ENCODE peak calls at places on chromosomes 7 and 10, in four cellular contexts. One of them, this sample, is unnamed.

GRCh38 chr7:123643495-123644428 is 11.9 kb upstream of the LMOD2 start:
- DNase-seq in upper lobe of left lung: no peak
- DNase-seq in fibroblast of gingiva: peak
- DNase-seq in HuH-7: peak
- DNase-seq in this sample: peak

GRCh38 chr10:127040756-127041155 is 135.5 kb downstream of the DOCK1 start:
- DNase-seq in fibroblast of gingiva: no peak
- DNase-seq in upper lobe of left lung: no peak
- DNase-seq in HuH-7: no peak
- DNase-seq in this sample: no peak

GRCh38 chr10:12539350-12540164 is 190.2 kb downstream of the CAMK1D start:
- DNase-seq in upper lobe of left lung: no peak
- DNase-seq in HuH-7: no peak
- DNase-seq in fibroblast of gingiva: peak
- DNase-seq in this sample: no peak

GRCh38 chr10:124044143-124044862 is 49.1 kb downstream of the CHST15 start:
- DNase-seq in fibroblast of gingiva: no peak
- DNase-seq in HuH-7: no peak
- DNase-seq in upper lobe of left lung: peak
- DNase-seq in this sample: no peak

GRCh38 chr7:129122751-129123516 is 21.6 kb upstream of the TSPAN33 start:
- DNase-seq in HuH-7: no peak
- DNase-seq in upper lobe of left lung: no peak
- DNase-seq in fibroblast of gingiva: no peak
- DNase-seq in this sample: no peak

GRCh38 chr7:28572321-28573058 is 160.2 kb downstream of the CREB5 start:
- DNase-seq in HuH-7: no peak
- DNase-seq in upper lobe of left lung: no peak
- DNase-seq in fibroblast of gingiva: no peak
- DNase-seq in this sample: peak

GRCh38 chr7:45585628-45586027 is 11.5 kb downstream of the ADCY1 start:
- DNase-seq in HuH-7: no peak
- DNase-seq in upper lobe of left lung: no peak
- DNase-seq in fibroblast of gingiva: no peak
- DNase-seq in this sample: no peak

GRCh38 chr7:66281678-66282593 is 76.8 kb downstream of the TPST1 start:
- DNase-seq in upper lobe of left lung: no peak
- DNase-seq in HuH-7: no peak
- DNase-seq in fibroblast of gingiva: peak
- DNase-seq in this sample: peak

GRCh38 chr7:42914009-42914725 is 2.3 kb upstream of the C7orf25 start:
- DNase-seq in fibroblast of gingiva: peak
- DNase-seq in upper lobe of left lung: no peak
- DNase-seq in HuH-7: no peak
- DNase-seq in this sample: no peak

GRCh38 chr10:111151595-111151994 is 74.8 kb downstream of the ADRA2A start:
- DNase-seq in HuH-7: no peak
- DNase-seq in fibroblast of gingiva: no peak
- DNase-seq in upper lobe of left lung: no peak
- DNase-seq in this sample: no peak

GRCh38 chr10:116098411-116099019 is 174.5 kb downstream of the GFRA1 start:
- DNase-seq in HuH-7: no peak
- DNase-seq in fibroblast of gingiva: no peak
- DNase-seq in upper lobe of left lung: no peak
- DNase-seq in this sample: peak

GRCh38 chr7:26376208-26376917 is 84.7 kb downstream of the SNX10 start:
- DNase-seq in HuH-7: peak
- DNase-seq in fibroblast of gingiva: no peak
- DNase-seq in upper lobe of left lung: peak
- DNase-seq in this sample: peak

GRCh38 chr10:28684157-28684985 is 7.0 kb downstream of the BAMBI start:
- DNase-seq in fibroblast of gingiva: no peak
- DNase-seq in HuH-7: no peak
- DNase-seq in upper lobe of left lung: peak
- DNase-seq in this sample: no peak

GRCh38 chr7:90624128-90624980 is 28.2 kb downstream of the CDK14 start:
- DNase-seq in upper lobe of left lung: no peak
- DNase-seq in HuH-7: no peak
- DNase-seq in fibroblast of gingiva: no peak
- DNase-seq in this sample: no peak

GRCh38 chr10:59753267-59753666 is at the start of gene MRLN:
- DNase-seq in upper lobe of left lung: no peak
- DNase-seq in HuH-7: no peak
- DNase-seq in fibroblast of gingiva: no peak
- DNase-seq in this sample: no peak

GRCh38 chr10:122234416-122234815 is 36.7 kb upstream of the BTBD16 start:
- DNase-seq in fibroblast of gingiva: peak
- DNase-seq in HuH-7: no peak
- DNase-seq in upper lobe of left lung: no peak
- DNase-seq in this sample: no peak

GRCh38 chr7:83643754-83644153 is 5.2 kb downstream of the SEMA3E start:
- DNase-seq in fibroblast of gingiva: no peak
- DNase-seq in upper lobe of left lung: no peak
- DNase-seq in HuH-7: no peak
- DNase-seq in this sample: peak

GRCh38 chr10:18651324-18652007 is at the start of gene NSUN6:
- DNase-seq in fibroblast of gingiva: peak
- DNase-seq in HuH-7: peak
- DNase-seq in upper lobe of left lung: peak
- DNase-seq in this sample: peak

This sample was measured in ACHN.